ENCODE peak calls at places on chromosomes 3 and 15, in four cellular contexts. A, L, S and Y are unnamed samples. For H3K4me1, the result is how much of the 10 kb centered on the place peaks cover.

GRCh38 chr3:149800693-149801092 is 8.3 kb upstream of the ANKUB1 start:
- DNase-seq in S (no peak), A (no peak), L (no peak), Y (no peak)

GRCh38 chr3:21835266-21835665 is 84.3 kb upstream of the ZNF385D start:
- DNase-seq in A (peak), S (no peak), L (no peak), Y (no peak)

GRCh38 chr15:70713547-70714414 is 49.6 kb downstream of the UACA start:
- DNase-seq in A (no peak), L (no peak), S (no peak), Y (no peak)

GRCh38 chr3:127690823-127691452 is 18.2 kb downstream of the ABTB1 start:
- DNase-seq in A (peak), S (peak), L (peak), Y (no peak)

GRCh38 chr3:20320489-20320888 is 134.5 kb upstream of the SGO1 start:
- DNase-seq in S (no peak), A (no peak), L (peak), Y (no peak)

GRCh38 chr3:53829605-53830004 is 16.6 kb downstream of the CHDH start:
- DNase-seq in S (no peak), L (no peak), A (no peak), Y (no peak)

GRCh38 chr3:139327861-139328260 is 16.0 kb upstream of the MRPS22 start:
- DNase-seq in L (no peak), A (no peak), S (no peak), Y (no peak)

GRCh38 chr3:115822572-115822971 is 199.3 kb downstream of the GAP43 start:
- DNase-seq in S (no peak), A (peak), L (no peak), Y (no peak)

GRCh38 chr15:72796515-72797337 is 13.2 kb upstream of the ADPGK start:
- DNase-seq in L (peak), A (peak), S (peak), Y (peak)

GRCh38 chr3:186257866-186258265 is 104.2 kb downstream of the DGKG start:
- DNase-seq in A (no peak), S (no peak), L (no peak), Y (no peak)

GRCh38 chr15:70466305-70466704 is 297.1 kb downstream of the UACA start:
- DNase-seq in A (no peak), S (no peak), L (no peak), Y (no peak)

GRCh38 chr3:65713016-65713415 is 325.7 kb downstream of the MAGI1 start:
- DNase-seq in S (no peak), A (no peak), L (peak), Y (no peak)

GRCh38 chr3:149934524-149934923 is 36.2 kb downstream of the PFN2 start:
- DNase-seq in S (no peak), L (no peak), A (no peak), Y (no peak)

GRCh38 chr15:83379574-83379973 is 67.6 kb upstream of the SH3GL3 start:
- DNase-seq in A (peak), S (no peak), L (peak), Y (no peak)

GRCh38 chr3:126554560-126555525 is 3.9 kb downstream of the C3orf22 start:
- DNase-seq in A (no peak), S (no peak), L (no peak), Y (no peak)

GRCh38 chr3:61956236-61956635 is 394.9 kb downstream of the PTPRG start:
- DNase-seq in A (no peak), L (no peak), S (peak), Y (no peak)

GRCh38 chr15:25850154-25851111 is 12.7 kb downstream of the ATP10A start:
- DNase-seq in L (peak), A (peak), S (peak), Y (peak)

GRCh38 chr3:140420621-140421357 is 257.1 kb upstream of the TRIM42 start:
- DNase-seq in S (no peak), A (no peak), L (peak), Y (no peak)

GRCh38 chr15:65663521-65663920 is 41.8 kb downstream of the SLC24A1 start:
- DNase-seq in S (no peak), A (no peak), L (no peak), Y (no peak)

GRCh38 chr15:80578871-80579270 is 116.2 kb upstream of the ABHD17C start:
- DNase-seq in S (no peak), L (no peak), A (no peak), Y (no peak)

GRCh38 chr3:27224197-27224596 is 145.0 kb downstream of the NEK10 start:
- DNase-seq in L (no peak), A (no peak), S (no peak), Y (no peak)

GRCh38 chr15:57626713-57627440 is 35.2 kb downstream of the MYZAP start:
- DNase-seq in A (no peak), S (peak), L (no peak), Y (no peak)

GRCh38 chr3:66411436-66411835 is 89.4 kb downstream of the LRIG1 start:
- DNase-seq in L (peak), A (no peak), S (no peak), Y (peak)

GRCh38 chr3:113629941-113630340 is 66.5 kb downstream of the USF3 start:
- DNase-seq in S (no peak), A (no peak), L (no peak), Y (no peak)

GRCh38 chr3:159432721-159433300 is 555.8 kb upstream of the IL12A start:
- DNase-seq in A (no peak), S (no peak), L (no peak), Y (no peak)

GRCh38 chr3:56123487-56123886 is 344.8 kb downstream of the ERC2 start:
- DNase-seq in S (no peak), A (no peak), L (peak), Y (no peak)

DNA sequence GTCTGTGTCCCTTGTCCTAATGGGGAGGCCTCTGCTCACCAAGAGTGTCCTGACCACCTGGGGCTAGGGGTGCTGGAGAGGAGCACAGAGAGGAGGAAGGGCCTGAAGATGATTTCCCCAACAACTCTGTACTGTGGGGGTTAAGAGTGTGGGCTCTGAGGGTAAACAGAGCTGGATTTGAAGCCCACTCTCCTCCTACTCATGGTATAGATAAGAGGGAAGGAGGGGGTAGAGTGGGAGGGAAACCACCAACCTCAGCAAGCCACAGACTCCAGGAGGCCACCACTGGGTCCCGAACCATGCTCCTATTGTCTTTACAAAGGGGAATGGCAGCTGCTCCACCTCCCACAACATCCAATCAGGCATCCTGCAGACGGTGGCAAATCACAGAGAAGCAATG is 103.6 kb upstream of the RNU6-1 start:
- DNase-seq in S (no peak), A (no peak), L (no peak), Y (no peak)
- H3K4me1 ChIP-seq in S (under half), A (under half), L (under half), Y (under half)

DNA sequence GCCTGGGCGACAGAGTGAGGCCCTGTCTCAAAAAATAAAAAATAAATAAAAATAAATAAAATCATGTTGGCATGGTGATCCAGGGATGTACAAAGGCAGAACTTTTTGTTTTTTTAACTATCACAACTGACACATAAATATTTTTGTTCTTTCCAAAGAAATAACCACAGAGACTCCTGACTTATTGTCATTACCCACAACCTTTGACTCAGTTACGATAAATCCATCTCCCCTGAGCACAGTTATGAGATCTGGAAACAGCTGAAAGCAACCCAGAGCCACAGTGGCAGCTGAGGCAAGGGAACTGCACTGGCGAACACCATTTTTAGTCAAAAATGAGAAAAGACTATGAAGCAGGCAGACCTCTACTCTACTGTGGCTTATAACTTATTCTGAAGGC is 24.0 kb downstream of the OSBPL10 start:
- DNase-seq in S (no peak), A (no peak), L (no peak), Y (no peak)
- H3K9ac ChIP-seq in S (no peak), A (no peak), L (no peak), Y (no peak)

DNA sequence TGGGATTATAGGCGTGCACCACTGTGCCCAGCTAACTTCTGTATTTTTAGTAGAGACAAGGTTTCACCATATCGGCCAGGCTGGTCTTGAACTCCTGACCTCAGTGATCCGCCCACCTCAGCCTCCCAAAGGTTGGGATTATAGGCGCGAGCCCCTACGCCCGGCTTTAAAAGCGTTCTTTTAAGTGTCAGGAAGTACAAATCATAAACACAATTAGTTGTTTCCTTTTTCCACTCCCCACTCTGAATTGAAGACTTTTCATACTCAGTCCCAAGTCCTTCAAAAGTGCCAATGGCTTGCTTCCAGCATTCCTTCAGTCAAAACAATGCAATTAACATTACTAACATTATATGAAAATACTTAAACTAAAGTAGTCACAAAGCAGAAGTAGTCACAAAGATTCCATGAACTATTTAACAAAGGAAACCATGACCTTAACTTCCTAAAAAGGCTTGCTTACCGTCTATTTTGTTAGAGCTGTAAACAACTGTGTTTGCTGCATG is 8.1 kb downstream of the WDR82 start:
- DNase-seq in A (no peak), S (no peak), L (no peak), Y (no peak)
- H3K4me1 ChIP-seq in A (under half), S (under half), L (under half), Y (under half)

DNA sequence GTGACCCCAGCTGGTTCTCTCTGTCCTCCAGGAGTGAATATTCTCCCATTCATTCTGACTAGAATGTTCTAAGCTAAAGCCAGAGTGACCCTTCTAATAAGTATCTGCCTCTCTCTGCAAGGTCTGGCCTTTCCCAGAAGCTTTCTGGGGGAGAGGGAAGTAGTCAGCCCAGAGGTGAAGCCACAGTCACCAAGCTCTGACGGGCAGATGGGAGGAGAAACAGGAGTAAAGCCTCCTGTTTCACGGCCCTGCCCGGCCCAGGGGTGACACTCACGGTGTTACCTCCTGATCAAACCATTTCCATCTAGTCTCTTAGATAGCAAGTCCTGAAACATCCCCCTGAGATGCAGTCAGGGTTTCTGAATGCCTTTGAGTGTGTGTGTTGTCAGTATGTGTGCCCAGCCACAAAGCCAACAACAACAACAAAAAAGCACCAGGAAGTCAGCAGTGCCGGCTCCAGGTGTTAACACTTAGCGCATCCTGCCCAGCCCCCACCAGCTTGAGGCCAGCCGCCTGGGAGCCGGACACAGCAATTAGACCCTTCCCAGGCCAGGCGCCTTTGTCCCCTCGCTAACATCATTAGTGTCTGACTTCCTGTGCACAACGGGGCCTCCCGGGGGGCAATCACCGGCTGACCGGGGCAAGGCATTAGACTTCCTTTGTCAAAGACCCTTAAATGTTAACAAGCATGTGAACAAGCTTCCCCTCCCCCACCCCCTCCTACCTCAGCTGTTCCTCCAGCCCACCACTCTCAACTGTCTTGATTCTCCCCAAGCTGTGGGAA is 34.5 kb downstream of the IL17RD start:
- DNase-seq in S (peak), A (no peak), L (peak), Y (no peak)
- H3K9ac ChIP-seq in S (no peak), A (no peak), L (peak), Y (no peak)

GRCh38 chr3:43854916-43855315 is 164.2 kb downstream of the ABHD5 start:
- DNase-seq in L (peak), A (no peak), S (no peak), Y (no peak)
- H3K4me1 ChIP-seq in L (under half), A (under half), S (under half), Y (under half)

DNA sequence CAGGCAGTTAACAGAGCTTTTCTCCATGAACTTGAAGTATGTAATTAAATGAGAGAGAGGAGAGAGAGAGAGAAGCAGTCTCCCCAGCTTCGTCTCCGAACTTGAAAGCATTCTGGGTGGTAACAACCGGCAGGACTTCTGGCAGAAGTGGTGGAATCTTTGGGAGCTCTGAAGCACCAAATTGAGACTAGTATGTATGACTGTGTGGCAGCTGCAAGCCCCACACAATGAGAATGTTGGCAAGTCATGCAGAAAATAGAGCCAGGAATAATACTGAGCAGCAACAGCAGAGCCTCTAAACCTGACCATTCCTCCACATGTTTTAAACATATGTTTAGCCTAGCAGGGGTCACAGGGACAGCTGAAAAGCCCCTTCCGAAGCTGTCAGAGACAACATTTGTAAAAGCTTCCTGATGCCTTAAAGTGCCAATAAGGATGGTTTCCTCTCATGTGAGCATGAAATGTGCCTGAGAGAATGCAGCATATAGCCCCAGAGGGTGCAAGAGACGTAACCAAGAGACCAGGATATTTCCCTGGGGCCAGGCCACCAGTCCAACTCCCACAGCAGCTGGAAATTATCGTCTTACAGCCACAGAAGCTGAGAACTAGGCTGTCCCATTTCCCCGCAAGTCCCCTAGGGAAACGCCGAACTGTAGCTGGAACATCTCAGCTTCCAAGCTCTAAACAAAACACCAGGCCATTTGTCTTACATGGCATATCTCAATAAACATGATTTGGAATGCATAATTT is 178.5 kb upstream of the CCDC54 start:
- DNase-seq in A (no peak), S (no peak), L (no peak), Y (no peak)
- H3K9ac ChIP-seq in A (no peak), S (no peak), L (no peak), Y (no peak)

DNA sequence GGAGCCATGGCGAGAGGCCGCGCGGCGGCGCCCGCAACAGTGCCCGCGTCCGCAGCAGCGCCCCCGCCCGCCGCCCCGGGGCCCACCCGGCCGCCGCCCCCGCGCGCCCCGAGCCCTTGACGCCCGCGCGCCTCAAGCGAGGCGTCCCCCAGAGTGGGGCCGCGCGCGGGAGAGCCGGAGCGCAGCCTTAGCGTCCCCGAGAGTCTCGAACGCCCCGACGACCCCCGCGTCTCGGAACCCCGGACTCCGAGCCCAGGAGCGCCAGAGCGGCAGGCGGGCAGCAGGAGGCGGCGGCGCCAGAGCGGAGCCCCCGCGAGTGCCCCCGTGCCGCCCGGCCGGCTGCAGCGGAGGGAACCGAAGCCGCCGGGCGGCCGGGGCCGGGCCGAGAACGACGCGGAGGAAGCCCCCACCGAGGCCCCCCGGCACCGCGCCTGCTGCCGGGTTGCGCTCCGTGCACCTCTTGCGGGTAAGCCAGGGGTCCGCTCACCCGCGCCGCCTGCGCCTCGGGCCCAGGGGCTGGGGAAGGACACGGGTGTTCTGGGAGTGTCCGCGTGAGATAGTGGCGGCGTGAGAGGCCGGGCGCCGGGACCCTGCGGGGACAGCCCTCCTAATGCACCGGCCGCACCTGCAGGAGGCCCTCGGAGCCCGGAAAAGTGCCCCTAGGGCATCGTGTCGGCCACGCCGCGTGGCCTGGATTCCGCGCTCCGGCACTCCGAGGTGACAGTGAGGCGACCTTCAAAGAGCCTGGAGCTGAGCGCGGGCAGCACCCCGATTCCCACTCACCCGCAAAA is 51.9 kb upstream of the ULK4 start:
- DNase-seq in S (peak), L (no peak), A (peak), Y (peak)
- H3K4me1 ChIP-seq in S (under half), L (under half), A (under half), Y (under half)

GRCh38 chr3:43870110-43870509 is 179.4 kb downstream of the ABHD5 start:
- DNase-seq in L (peak), A (peak), S (no peak), Y (no peak)

GRCh38 chr3:43872301-43872700 is 181.6 kb downstream of the ABHD5 start:
- DNase-seq in L (peak), S (peak), A (peak), Y (no peak)

GRCh38 chr3:43872901-43873300 is 182.2 kb downstream of the ABHD5 start:
- DNase-seq in A (peak), S (no peak), L (peak), Y (peak)

GRCh38 chr3:43870844-43871626 is 180.3 kb downstream of the ABHD5 start:
- DNase-seq in S (no peak), L (peak), A (peak), Y (no peak)

GRCh38 chr3:43871627-43872245 is 181.0 kb downstream of the ABHD5 start:
- DNase-seq in S (no peak), A (no peak), L (no peak), Y (no peak)
- H3K9ac ChIP-seq in S (peak), A (peak), L (no peak), Y (no peak)